ENCODE peak calls at places on chromosomes 5 and 9, in five cellular contexts. O, P, N, Y and V are unnamed samples.

GRCh38 chr5:159106569-159107282 is 7.0 kb upstream of the EBF1 start:
- DNase-seq in O (peak; percentile 64), P (peak; percentile 61), N (peak; percentile 53), Y (peak; percentile 46), V (peak; percentile 84)

GRCh38 chr9:10843151-10843550 is 230.3 kb upstream of the PTPRD start:
- DNase-seq in O (no peak), P (no peak), N (no peak), Y (no peak), V (no peak)

GRCh38 chr5:38022621-38023020 is 182.8 kb upstream of the GDNF start:
- DNase-seq in O (no peak), P (no peak), N (no peak), Y (no peak), V (no peak)

GRCh38 chr9:96412174-96412913 is 5.8 kb downstream of the ZNF367 start:
- DNase-seq in O (no peak), P (no peak), N (no peak), Y (no peak), V (no peak)

GRCh38 chr9:115364991-115365390 is 247.0 kb upstream of the TNC start:
- DNase-seq in O (no peak), P (no peak), N (peak; percentile 62), Y (no peak), V (no peak)

GRCh38 chr5:122846051-122846567 is 696 bp downstream of the SNX24 start:
- DNase-seq in O (no peak), P (no peak), N (peak; percentile 83), Y (peak; percentile 57), V (no peak)

GRCh38 chr9:120909904-120910303 is 16.7 kb downstream of the TRAF1 start:
- DNase-seq in O (no peak), P (no peak), N (no peak), Y (peak; percentile 32), V (no peak)

GRCh38 chr5:83718195-83718825 is 2.3 kb downstream of the HAPLN1 start:
- DNase-seq in O (no peak), P (peak; percentile 40), N (peak; percentile 69), Y (peak; percentile 25), V (no peak)

GRCh38 chr9:30078195-30078594 is 2306.2 kb upstream of the ACO1 start:
- DNase-seq in O (no peak), P (no peak), N (no peak), Y (no peak), V (no peak)

GRCh38 chr9:116087246-116087645 is 66.3 kb upstream of the PAPPA start:
- DNase-seq in O (no peak), P (peak; percentile 24), N (peak; percentile 88), Y (no peak), V (peak; percentile 64)

GRCh38 chr9:124771867-124772621 is 933 bp upstream of the NR6A1 start:
- DNase-seq in O (no peak), P (peak; percentile 66), N (peak; percentile 67), Y (peak; percentile 87), V (peak; percentile 75)

GRCh38 chr9:130461218-130461630 is 16.5 kb downstream of the ASS1 start:
- DNase-seq in O (no peak), P (peak; percentile 68), N (peak; percentile 10), Y (peak; percentile 55), V (peak; percentile 83)

GRCh38 chr5:159826351-159827222 is 89.7 kb upstream of the ADRA1B start:
- DNase-seq in O (no peak), P (no peak), N (peak; percentile 93), Y (peak; percentile 84), V (peak; percentile 89)

GRCh38 chr9:94952553-94953373 is 226.3 kb downstream of the AOPEP start:
- DNase-seq in O (no peak), P (peak; percentile 20), N (peak; percentile 38), Y (no peak), V (no peak)

GRCh38 chr9:136939996-136940525 is 4.5 kb downstream of the FBXW5 start:
- DNase-seq in O (no peak), P (peak; percentile 69), N (no peak), Y (no peak), V (peak; percentile 94)

GRCh38 chr5:72314571-72315172 is 5.4 kb downstream of the MRPS27 start:
- DNase-seq in O (no peak), P (peak; percentile 67), N (peak; percentile 81), Y (no peak), V (no peak)

GRCh38 chr5:174462128-174462527 is 262.3 kb upstream of the MSX2 start:
- DNase-seq in O (no peak), P (no peak), N (no peak), Y (no peak), V (no peak)

GRCh38 chr5:315488-316209 is 5.9 kb upstream of the AHRR start:
- DNase-seq in O (no peak), P (no peak), N (no peak), Y (no peak), V (peak; percentile 32)

GRCh38 chr5:73192375-73192774 is 19.4 kb downstream of the TMEM174 start:
- DNase-seq in O (no peak), P (no peak), N (no peak), Y (no peak), V (no peak)

GRCh38 chr5:157912621-157913325 is 53.8 kb upstream of the CLINT1 start:
- DNase-seq in O (no peak), P (peak; percentile 28), N (no peak), Y (peak; percentile 58), V (no peak)

GRCh38 chr5:54693936-54694510 is 176.5 kb downstream of the SNX18 start:
- DNase-seq in O (no peak), P (no peak), N (no peak), Y (no peak), V (no peak)

GRCh38 chr5:114038756-114039155 is 323.1 kb upstream of the KCNN2 start:
- DNase-seq in O (no peak), P (no peak), N (no peak), Y (no peak), V (no peak)

GRCh38 chr9:99357575-99357974 is 135.5 kb downstream of the SEC61B start:
- DNase-seq in O (no peak), P (no peak), N (no peak), Y (no peak), V (peak; percentile 85)

GRCh38 chr5:65855758-65856157 is 70.6 kb upstream of the ERBIN start:
- DNase-seq in O (no peak), P (no peak), N (no peak), Y (no peak), V (no peak)

GRCh38 chr5:17802256-17802655 is 168.0 kb downstream of the TAF11L14 start:
- DNase-seq in O (no peak), P (no peak), N (no peak), Y (no peak), V (no peak)

GRCh38 chr5:114010362-114010761 is 351.5 kb upstream of the KCNN2 start:
- DNase-seq in O (no peak), P (no peak), N (peak; percentile 96), Y (no peak), V (no peak)

GRCh38 chr5:126490167-126490937 is 67.1 kb downstream of the GRAMD2B start:
- DNase-seq in O (peak; percentile 40), P (no peak), N (peak; percentile 29), Y (no peak), V (no peak)
- H3K27ac ChIP-seq in O (peak overlapping the region; percentile 64), P (no peak overlapping the region), N (no peak overlapping the region), Y (no peak overlapping the region), V (no peak overlapping the region)

GRCh38 chr9:69085523-69086283 is 50.2 kb downstream of the FXN start:
- DNase-seq in O (no peak), P (no peak), N (peak; percentile 75), Y (no peak), V (no peak)

GRCh38 chr9:69081261-69081660 is 45.7 kb downstream of the FXN start:
- DNase-seq in O (no peak), P (no peak), N (no peak), Y (no peak), V (no peak)

GRCh38 chr9:69086312-69086711 is 50.8 kb downstream of the FXN start:
- DNase-seq in O (no peak), P (no peak), N (no peak), Y (no peak), V (no peak)

GRCh38 chr9:69086769-69087168 is 51.2 kb downstream of the FXN start:
- DNase-seq in O (no peak), P (no peak), N (no peak), Y (no peak), V (no peak)

DNA sequence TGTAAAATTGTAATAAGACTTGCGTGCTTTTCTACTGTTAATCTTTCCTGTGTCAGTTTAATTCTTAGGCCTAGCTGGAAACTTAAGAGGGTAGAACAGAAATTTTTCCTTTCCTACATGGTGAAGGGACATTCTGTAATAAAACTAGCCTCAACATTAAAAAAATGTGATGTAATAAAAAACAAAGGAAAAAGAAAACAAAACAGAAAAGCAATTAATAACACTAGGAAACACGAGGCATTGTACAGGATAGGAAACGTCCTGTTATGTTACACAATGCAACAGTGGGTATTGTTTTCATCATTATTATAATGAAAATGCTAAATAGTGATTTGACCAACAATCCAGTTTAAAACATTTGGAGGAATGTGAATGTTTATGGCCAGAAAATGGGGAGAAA is 47.8 kb downstream of the FXN start:
- DNase-seq in O (no peak), P (no peak), N (no peak), Y (no peak), V (no peak)
- H3K36me3 ChIP-seq in O (no peaks in the 10 kb centered on the region), P (no peaks in the 10 kb centered on the region), N (no peaks in the 10 kb centered on the region), Y (no peaks in the 10 kb centered on the region), V (no peaks in the 10 kb centered on the region)

DNA sequence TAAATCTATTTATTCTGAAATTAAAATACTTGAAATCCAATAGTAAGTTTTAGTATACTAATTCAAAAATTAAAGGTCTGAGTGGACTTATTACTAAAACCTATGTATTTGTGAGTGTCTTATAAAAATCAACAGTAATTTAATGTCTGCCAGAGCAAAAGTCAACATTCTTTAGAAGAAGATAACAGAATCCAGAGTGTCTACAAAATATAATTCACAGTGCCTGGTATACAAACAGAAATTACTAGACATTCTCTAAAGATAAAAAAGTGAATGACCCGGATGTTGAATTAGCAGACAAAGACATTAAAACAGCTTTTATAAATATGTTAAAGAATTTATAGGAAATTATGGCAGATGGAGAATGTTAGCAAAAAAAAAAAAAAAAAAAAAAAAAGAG is 22.4 kb upstream of the IRX4 start:
- DNase-seq in O (no peak), P (no peak), N (no peak), Y (no peak), V (no peak)
- TF ChIP-seq CTCF in O (no peak), P (no peak), N (no peak), Y (no peak), V (no peak)

GRCh38 chr5:134568339-134568700 is 42.9 kb downstream of the JADE2 start:
- DNase-seq in O (no peak), P (no peak), N (no peak), Y (no peak), V (no peak)
- H3K27ac ChIP-seq in O (peak overlapping the region; percentile 58), P (peak overlapping the region; percentile 57), N (peak overlapping the region; percentile 77), Y (no peak overlapping the region), V (peak overlapping the region; percentile 88)

GRCh38 chr5:51944500-51945125 is 561.4 kb downstream of the ISL1 start:
- DNase-seq in O (no peak), P (no peak), N (no peak), Y (no peak), V (no peak)
- H3K36me3 ChIP-seq in O (no peaks in the 10 kb centered on the region), P (no peaks in the 10 kb centered on the region), N (no peaks in the 10 kb centered on the region), Y (no peaks in the 10 kb centered on the region), V (no peaks in the 10 kb centered on the region)